ENCODE peak calls at places on chromosome 1, in seven cellular contexts. S is HEK293T; C is activated CD4-positive, alpha-beta T cell treated with anti-CD3 and anti-CD28 coated beads, Interleukin-2, amount 10 ng/mL, durations not matched to agents 7 days and 5 days; H is heart right ventricle; B is stimulated activated CD8-positive, alpha-beta memory T cell treated with anti-CD3 and anti-CD28 coated beads, Interleukin-15, amount 100 ng/mL, for 24 hours; V is effector memory CD8-positive, alpha-beta T cell; X is activated T-helper 9 cell treated with anti-CD3 and anti-CD28 coated beads, Interleukin-2, amount 50 U/mL, for 16 hours. P is an unnamed sample.

GRCh38 chr1:227766653-227767277 is 31.5 kb downstream of the SNAP47 start:
- DNase-seq in S (no peak), C (no peak), H (no peak), B (no peak), V (no peak), X (no peak), P (no peak)

GRCh38 chr1:88612783-88613182 is 71.3 kb upstream of the PKN2 start:
- DNase-seq in S (no peak), C (no peak), H (no peak), B (no peak), V (no peak), X (no peak), P (no peak)

GRCh38 chr1:13541435-13542215 is 27.8 kb upstream of the LRRC38 start:
- DNase-seq in S (no peak), C (no peak), H (no peak), B (no peak), V (no peak), X (no peak), P (no peak)

GRCh38 chr1:28971980-28972771 is 57.8 kb downstream of the EPB41 start:
- DNase-seq in S (no peak), C (no peak), H (no peak), B (no peak), V (no peak), X (no peak), P (no peak)

GRCh38 chr1:19705464-19705863 is 40.8 kb downstream of the HTR6 start:
- DNase-seq in S (no peak), C (no peak), H (no peak), B (no peak), V (no peak), X (no peak), P (no peak)

GRCh38 chr1:27656157-27656893 is 15.7 kb downstream of the IFI6 start:
- DNase-seq in S (no peak), C (no peak), H (peak; percentile 63), B (no peak), V (no peak), X (no peak), P (peak; percentile 86)

GRCh38 chr1:19979494-19979977 is at the start of gene PLA2G2A:
- DNase-seq in S (no peak), C (no peak), H (no peak), B (no peak), V (no peak), X (no peak), P (peak; percentile 21)

GRCh38 chr1:95117207-95118018 is at the start of gene TLCD4:
- DNase-seq in S (peak; percentile 88), C (peak; percentile 21), H (peak; percentile 74), B (no peak), V (peak; percentile 18), X (peak; percentile 11), P (peak; percentile 89)

GRCh38 chr1:67359592-67359991 is 51.9 kb downstream of the IL12RB2 start:
- DNase-seq in S (no peak), C (no peak), H (no peak), B (no peak), V (no peak), X (no peak), P (no peak)